ENCODE peak calls at places on chromosomes 3 and 15, in nine cellular contexts. One of them, this sample, is unnamed.
A peak's percentile ranks its signal among the peaks of the same experiment; 100 is the strongest.

GRCh38 chr3:11562277-11562881 is 81.3 kb downstream of the VGLL4 start:
- DNase-seq in HCT116: no peak
- DNase-seq in neuronal stem cell: no peak
- DNase-seq in colonic mucosa: no peak
- DNase-seq in thoracic aorta: no peak
- DNase-seq in mesendoderm: no peak
- DNase-seq in kidney: peak; percentile 72
- DNase-seq in GM06990: no peak
- DNase-seq in lung: no peak
- DNase-seq in this sample: peak; percentile 49

GRCh38 chr3:72748659-72749058 is 99.6 kb downstream of the SHQ1 start:
- DNase-seq in HCT116: no peak
- DNase-seq in neuronal stem cell: no peak
- DNase-seq in colonic mucosa: peak; percentile 57
- DNase-seq in thoracic aorta: no peak
- DNase-seq in mesendoderm: no peak
- DNase-seq in kidney: no peak
- DNase-seq in GM06990: no peak
- DNase-seq in lung: no peak
- DNase-seq in this sample: no peak

GRCh38 chr3:71489315-71489761 is 94.2 kb downstream of the FOXP1 start:
- DNase-seq in HCT116: no peak
- DNase-seq in neuronal stem cell: no peak
- DNase-seq in colonic mucosa: no peak
- DNase-seq in thoracic aorta: no peak
- DNase-seq in mesendoderm: no peak
- DNase-seq in kidney: no peak
- DNase-seq in GM06990: no peak
- DNase-seq in lung: no peak
- DNase-seq in this sample: no peak

GRCh38 chr3:128203171-128203570 is 49.9 kb downstream of the EEFSEC start:
- DNase-seq in HCT116: no peak
- DNase-seq in neuronal stem cell: no peak
- DNase-seq in colonic mucosa: peak; percentile 1
- DNase-seq in thoracic aorta: no peak
- DNase-seq in mesendoderm: no peak
- DNase-seq in kidney: no peak
- DNase-seq in GM06990: no peak
- DNase-seq in lung: no peak
- DNase-seq in this sample: no peak

GRCh38 chr15:65287515-65287845 is 797 bp upstream of the PARP16 start:
- DNase-seq in HCT116: no peak
- DNase-seq in neuronal stem cell: no peak
- DNase-seq in colonic mucosa: no peak
- DNase-seq in thoracic aorta: no peak
- DNase-seq in mesendoderm: no peak
- DNase-seq in kidney: no peak
- DNase-seq in GM06990: no peak
- DNase-seq in lung: no peak
- DNase-seq in this sample: peak; percentile 9

GRCh38 chr3:168295027-168295426 is 199.3 kb upstream of the GOLIM4 start:
- DNase-seq in HCT116: no peak
- DNase-seq in neuronal stem cell: no peak
- DNase-seq in colonic mucosa: no peak
- DNase-seq in thoracic aorta: no peak
- DNase-seq in mesendoderm: no peak
- DNase-seq in kidney: no peak
- DNase-seq in GM06990: no peak
- DNase-seq in lung: no peak
- DNase-seq in this sample: no peak

GRCh38 chr3:30770387-30770786 is 124.1 kb downstream of the GADL1 start:
- DNase-seq in HCT116: peak; percentile 66
- DNase-seq in neuronal stem cell: no peak
- DNase-seq in colonic mucosa: no peak
- DNase-seq in thoracic aorta: peak; percentile 4
- DNase-seq in mesendoderm: peak; percentile 81
- DNase-seq in kidney: peak; percentile 56
- DNase-seq in GM06990: no peak
- DNase-seq in lung: peak; percentile 35
- DNase-seq in this sample: no peak

GRCh38 chr3:43257850-43258249 is 28.5 kb upstream of the SNRK start:
- DNase-seq in HCT116: no peak
- DNase-seq in neuronal stem cell: no peak
- DNase-seq in colonic mucosa: no peak
- DNase-seq in thoracic aorta: no peak
- DNase-seq in mesendoderm: no peak
- DNase-seq in kidney: no peak
- DNase-seq in GM06990: no peak
- DNase-seq in lung: no peak
- DNase-seq in this sample: no peak

GRCh38 chr15:64754663-64755426 is 20.5 kb downstream of the RBPMS2 start:
- DNase-seq in HCT116: no peak
- DNase-seq in neuronal stem cell: no peak
- DNase-seq in colonic mucosa: no peak
- DNase-seq in thoracic aorta: no peak
- DNase-seq in mesendoderm: no peak
- DNase-seq in kidney: no peak
- DNase-seq in GM06990: peak; percentile 48
- DNase-seq in lung: no peak
- DNase-seq in this sample: no peak

GRCh38 chr15:72092691-72093090 is 25.3 kb downstream of the MYO9A start:
- DNase-seq in HCT116: no peak
- DNase-seq in neuronal stem cell: no peak
- DNase-seq in colonic mucosa: no peak
- DNase-seq in thoracic aorta: no peak
- DNase-seq in mesendoderm: no peak
- DNase-seq in kidney: no peak
- DNase-seq in GM06990: no peak
- DNase-seq in lung: no peak
- DNase-seq in this sample: no peak

GRCh38 chr15:34436126-34436955 is 1.3 kb downstream of the GOLGA8A start:
- DNase-seq in HCT116: no peak
- DNase-seq in neuronal stem cell: no peak
- DNase-seq in colonic mucosa: no peak
- DNase-seq in thoracic aorta: no peak
- DNase-seq in mesendoderm: peak; percentile 9
- DNase-seq in kidney: peak; percentile 47
- DNase-seq in GM06990: peak; percentile 48
- DNase-seq in lung: no peak
- DNase-seq in this sample: peak; percentile 60

GRCh38 chr3:197578376-197578775 is 22.6 kb upstream of the BDH1 start:
- DNase-seq in HCT116: no peak
- DNase-seq in neuronal stem cell: no peak
- DNase-seq in colonic mucosa: no peak
- DNase-seq in thoracic aorta: no peak
- DNase-seq in mesendoderm: no peak
- DNase-seq in kidney: no peak
- DNase-seq in GM06990: no peak
- DNase-seq in lung: no peak
- DNase-seq in this sample: no peak

GRCh38 chr15:77181305-77182074 is 110.6 kb upstream of the TSPAN3 start:
- DNase-seq in HCT116: no peak
- DNase-seq in neuronal stem cell: no peak
- DNase-seq in colonic mucosa: no peak
- DNase-seq in thoracic aorta: no peak
- DNase-seq in mesendoderm: no peak
- DNase-seq in kidney: no peak
- DNase-seq in GM06990: peak; percentile 81
- DNase-seq in lung: no peak
- DNase-seq in this sample: no peak

GRCh38 chr3:183819831-183820230 is 5.5 kb downstream of the MAP6D1 start:
- DNase-seq in HCT116: no peak
- DNase-seq in neuronal stem cell: no peak
- DNase-seq in colonic mucosa: no peak
- DNase-seq in thoracic aorta: no peak
- DNase-seq in mesendoderm: no peak
- DNase-seq in kidney: no peak
- DNase-seq in GM06990: no peak
- DNase-seq in lung: no peak
- DNase-seq in this sample: peak; percentile 71

GRCh38 chr3:17678116-17678741 is 64.2 kb downstream of the TBC1D5 start:
- DNase-seq in HCT116: no peak
- DNase-seq in neuronal stem cell: no peak
- DNase-seq in colonic mucosa: no peak
- DNase-seq in thoracic aorta: no peak
- DNase-seq in mesendoderm: no peak
- DNase-seq in kidney: no peak
- DNase-seq in GM06990: no peak
- DNase-seq in lung: no peak
- DNase-seq in this sample: no peak

GRCh38 chr15:79092382-79092781 is 1.8 kb upstream of the RASGRF1 start:
- DNase-seq in HCT116: no peak
- DNase-seq in neuronal stem cell: no peak
- DNase-seq in colonic mucosa: no peak
- DNase-seq in thoracic aorta: no peak
- DNase-seq in mesendoderm: no peak
- DNase-seq in kidney: no peak
- DNase-seq in GM06990: no peak
- DNase-seq in lung: no peak
- DNase-seq in this sample: no peak

GRCh38 chr3:128473180-128473519 is 6.5 kb upstream of the DNAJB8 start:
- DNase-seq in HCT116: no peak
- DNase-seq in neuronal stem cell: no peak
- DNase-seq in colonic mucosa: no peak
- DNase-seq in thoracic aorta: no peak
- DNase-seq in mesendoderm: no peak
- DNase-seq in kidney: no peak
- DNase-seq in GM06990: no peak
- DNase-seq in lung: no peak
- DNase-seq in this sample: peak; percentile 81

GRCh38 chr3:184825456-184825855 is 13.5 kb downstream of the VPS8 start:
- DNase-seq in HCT116: no peak
- DNase-seq in neuronal stem cell: no peak
- DNase-seq in colonic mucosa: peak; percentile 74
- DNase-seq in thoracic aorta: no peak
- DNase-seq in mesendoderm: no peak
- DNase-seq in kidney: no peak
- DNase-seq in GM06990: no peak
- DNase-seq in lung: no peak
- DNase-seq in this sample: no peak

GRCh38 chr15:66905954-66906353 is 159.4 kb upstream of the SMAD3 start:
- DNase-seq in HCT116: no peak
- DNase-seq in neuronal stem cell: no peak
- DNase-seq in colonic mucosa: no peak
- DNase-seq in thoracic aorta: no peak
- DNase-seq in mesendoderm: no peak
- DNase-seq in kidney: no peak
- DNase-seq in GM06990: no peak
- DNase-seq in lung: no peak
- DNase-seq in this sample: no peak

GRCh38 chr15:52351206-52351907 is 55.8 kb upstream of the MYO5C start:
- DNase-seq in HCT116: no peak
- DNase-seq in neuronal stem cell: no peak
- DNase-seq in colonic mucosa: no peak
- DNase-seq in thoracic aorta: no peak
- DNase-seq in mesendoderm: no peak
- DNase-seq in kidney: no peak
- DNase-seq in GM06990: no peak
- DNase-seq in lung: peak; percentile 33
- DNase-seq in this sample: no peak
- H3K36me3 ChIP-seq in HCT116: no peaks in the 10 kb centered on the region
- H3K36me3 ChIP-seq in neuronal stem cell: peaks cover 9% of the 10 kb centered on the region
- H3K36me3 ChIP-seq in colonic mucosa: no peaks in the 10 kb centered on the region
- H3K36me3 ChIP-seq in thoracic aorta: peaks cover 24% of the 10 kb centered on the region
- H3K36me3 ChIP-seq in mesendoderm: no peaks in the 10 kb centered on the region
- H3K36me3 ChIP-seq in kidney: peaks cover 4% of the 10 kb centered on the region
- H3K36me3 ChIP-seq in GM06990: peaks cover 17% of the 10 kb centered on the region
- H3K36me3 ChIP-seq in lung: peaks cover 7% of the 10 kb centered on the region
- H3K36me3 ChIP-seq in this sample: peaks cover 6% of the 10 kb centered on the region

DNA sequence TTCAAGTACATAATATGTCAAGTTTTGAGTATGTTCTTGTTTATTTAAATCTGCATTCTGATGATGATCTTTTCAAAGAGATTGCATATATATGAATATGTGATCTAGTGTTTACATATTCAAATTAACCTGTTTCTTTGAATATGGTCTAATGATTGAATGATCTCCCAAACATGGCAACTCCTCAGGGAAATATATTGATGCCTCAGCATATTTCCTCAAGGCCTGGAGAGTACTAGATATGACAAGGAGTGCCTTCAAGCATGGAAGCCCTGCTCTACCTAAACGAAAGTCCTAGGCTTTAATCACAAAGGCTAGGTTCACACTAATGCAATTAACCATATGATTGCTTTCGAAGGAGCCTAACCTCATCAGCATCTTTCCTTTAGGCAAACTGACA is 532.8 kb downstream of the ZIC1 start:
- DNase-seq in HCT116: no peak
- DNase-seq in neuronal stem cell: no peak
- DNase-seq in colonic mucosa: no peak
- DNase-seq in thoracic aorta: no peak
- DNase-seq in mesendoderm: no peak
- DNase-seq in kidney: no peak
- DNase-seq in GM06990: no peak
- DNase-seq in lung: no peak
- DNase-seq in this sample: no peak
- H3K4me3 ChIP-seq in HCT116: no peak overlapping the region
- H3K4me3 ChIP-seq in neuronal stem cell: no peak overlapping the region
- H3K4me3 ChIP-seq in colonic mucosa: no peak overlapping the region
- H3K4me3 ChIP-seq in thoracic aorta: no peak overlapping the region
- H3K4me3 ChIP-seq in mesendoderm: no peak overlapping the region
- H3K4me3 ChIP-seq in kidney: no peak overlapping the region
- H3K4me3 ChIP-seq in GM06990: no peak overlapping the region
- H3K4me3 ChIP-seq in lung: no peak overlapping the region
- H3K4me3 ChIP-seq in this sample: no peak overlapping the region

DNA sequence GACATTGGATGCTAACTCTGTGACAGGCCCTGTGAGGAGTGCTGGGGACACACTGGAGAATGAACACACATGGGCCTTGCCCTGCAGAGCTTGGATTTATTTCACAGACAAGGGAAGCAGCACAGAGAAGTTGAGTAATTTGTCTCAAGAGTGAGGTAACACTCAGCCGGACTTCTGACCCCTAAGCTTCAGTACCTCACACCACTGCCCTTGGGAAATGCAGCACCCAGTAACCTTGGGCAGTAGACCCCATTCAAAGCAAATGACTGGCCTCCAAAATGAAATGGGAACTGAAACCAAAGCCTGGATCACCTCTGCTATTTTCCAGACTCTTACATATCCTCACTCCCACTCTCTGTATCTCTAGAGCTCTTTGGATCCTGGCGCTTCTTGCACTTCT is 37.3 kb downstream of the RFT1 start:
- DNase-seq in HCT116: no peak
- DNase-seq in neuronal stem cell: no peak
- DNase-seq in colonic mucosa: no peak
- DNase-seq in thoracic aorta: no peak
- DNase-seq in mesendoderm: no peak
- DNase-seq in kidney: no peak
- DNase-seq in GM06990: no peak
- DNase-seq in lung: no peak
- DNase-seq in this sample: no peak
- H3K36me3 ChIP-seq in HCT116: peaks cover 13% of the 10 kb centered on the region
- H3K36me3 ChIP-seq in neuronal stem cell: peaks cover 17% of the 10 kb centered on the region
- H3K36me3 ChIP-seq in colonic mucosa: no peaks in the 10 kb centered on the region
- H3K36me3 ChIP-seq in thoracic aorta: peaks cover 29% of the 10 kb centered on the region
- H3K36me3 ChIP-seq in mesendoderm: no peaks in the 10 kb centered on the region
- H3K36me3 ChIP-seq in kidney: peaks cover 16% of the 10 kb centered on the region
- H3K36me3 ChIP-seq in GM06990: peaks cover 23% of the 10 kb centered on the region
- H3K36me3 ChIP-seq in lung: peaks cover under 1% of the 10 kb centered on the region
- H3K36me3 ChIP-seq in this sample: peaks cover 5% of the 10 kb centered on the region

DNA sequence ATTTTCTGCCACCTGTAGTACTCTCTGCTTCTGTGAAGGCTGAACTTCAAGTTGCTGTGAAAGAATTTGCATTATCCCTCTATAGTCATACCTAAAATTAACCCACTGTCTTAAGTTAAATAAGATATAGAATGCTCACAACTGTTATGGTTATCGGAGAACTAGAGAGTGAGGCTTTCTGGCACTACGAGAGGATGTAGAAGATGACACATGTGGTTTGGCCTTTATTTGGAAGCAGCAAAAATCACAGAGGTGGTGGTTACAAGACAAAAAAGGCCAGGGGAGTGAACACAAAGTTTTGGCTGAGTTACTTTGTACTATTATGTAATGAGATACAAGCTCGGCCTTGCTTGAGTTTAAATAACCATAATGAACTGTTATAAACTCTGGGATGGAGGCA is 78.2 kb upstream of the ICE2 start:
- DNase-seq in HCT116: no peak
- DNase-seq in neuronal stem cell: no peak
- DNase-seq in colonic mucosa: no peak
- DNase-seq in thoracic aorta: no peak
- DNase-seq in mesendoderm: no peak
- DNase-seq in kidney: no peak
- DNase-seq in GM06990: peak; percentile 37
- DNase-seq in lung: no peak
- DNase-seq in this sample: no peak
- H3K4me3 ChIP-seq in HCT116: no peak overlapping the region
- H3K4me3 ChIP-seq in neuronal stem cell: no peak overlapping the region
- H3K4me3 ChIP-seq in colonic mucosa: no peak overlapping the region
- H3K4me3 ChIP-seq in thoracic aorta: no peak overlapping the region
- H3K4me3 ChIP-seq in mesendoderm: no peak overlapping the region
- H3K4me3 ChIP-seq in kidney: no peak overlapping the region
- H3K4me3 ChIP-seq in GM06990: no peak overlapping the region
- H3K4me3 ChIP-seq in lung: no peak overlapping the region
- H3K4me3 ChIP-seq in this sample: no peak overlapping the region